ENCODE peak calls at places on chromosomes 11 and 22, in seven cellular contexts. D is prostate gland; L is stimulated activated effector memory CD8-positive, alpha-beta T cell treated with anti-CD3 and anti-CD28 coated beads, Interleukin-12 subunit alpha, Interleukin-12 subunit beta, amount 100 ng/mL, for 72 hours; R is dorsolateral prefrontal cortex; I is EH; C is omental fat pad; N is lung microvascular endothelial cell. Y is an unnamed sample.

GRCh38 chr22:32744560-32744959 is 56.9 kb upstream of the TIMP3 start:
- DNase-seq in D (no peak), L (no peak), R (no peak), I (no peak), C (no peak), N (no peak), Y (no peak)

GRCh38 chr22:28442951-28443876 is 236.4 kb downstream of the TTC28 start:
- DNase-seq in D (peak; percentile 68), L (no peak), R (peak; percentile 77), I (peak; percentile 80), C (no peak), N (peak; percentile 71), Y (no peak)

GRCh38 chr11:83355406-83355805 is 69.2 kb upstream of the CCDC90B start:
- DNase-seq in D (no peak), L (no peak), R (no peak), I (no peak), C (no peak), N (no peak), Y (no peak)

GRCh38 chr11:127003260-127003981 is 2.9 kb upstream of the KIRREL3 start:
- DNase-seq in D (no peak), L (no peak), R (peak; percentile 54), I (peak; percentile 69), C (no peak), N (peak; percentile 4), Y (no peak)

GRCh38 chr11:31997955-31998354 is 92.9 kb upstream of the RCN1 start:
- DNase-seq in D (no peak), L (no peak), R (no peak), I (no peak), C (no peak), N (no peak), Y (no peak)

GRCh38 chr11:70734379-70734778 is 336.1 kb downstream of the CTTN start:
- DNase-seq in D (no peak), L (no peak), R (no peak), I (no peak), C (no peak), N (no peak), Y (no peak)

GRCh38 chr11:113730887-113731726 is 25.0 kb upstream of the TMPRSS5 start:
- DNase-seq in D (peak; percentile 45), L (no peak), R (peak; percentile 50), I (peak; percentile 63), C (no peak), N (peak; percentile 60), Y (peak; percentile 19)

GRCh38 chr22:47123827-47124442 is 361.5 kb downstream of the TBC1D22A start:
- DNase-seq in D (no peak), L (no peak), R (no peak), I (no peak), C (no peak), N (no peak), Y (no peak)